ENCODE peak calls at places on chromosomes 5 and 9, in six cellular contexts. R is psoas muscle; H is ovary; B is upper lobe of right lung; J is adrenal gland; U is CD4-positive, alpha-beta T cell. C is an unnamed sample.

GRCh38 chr5:8470489-8470888 is 601.5 kb downstream of the MTRR start:
- DNase-seq in B (no peak), H (no peak), U (no peak), J (no peak), R (no peak), C (no peak)

GRCh38 chr5:157049605-157050004 is 9.3 kb downstream of the HAVCR1 start:
- DNase-seq in R (no peak), H (no peak), J (no peak), B (no peak), U (no peak), C (no peak)

GRCh38 chr9:80792721-80793120 is 896.6 kb downstream of the TLE1 start:
- DNase-seq in J (no peak), H (no peak), U (no peak), B (no peak), R (no peak), C (no peak)

GRCh38 chr5:42423285-42424152 is at the start of gene GHR:
- DNase-seq in U (no peak), H (peak; percentile 83), R (peak; percentile 91), B (peak; percentile 86), J (peak; percentile 92), C (peak; percentile 70)

GRCh38 chr9:84647699-84648098 is 21.8 kb upstream of the NTRK2 start:
- DNase-seq in R (no peak), H (no peak), U (no peak), J (no peak), B (no peak), C (no peak)

GRCh38 chr5:109062669-109063068 is 315.0 kb downstream of the FER start:
- DNase-seq in J (no peak), R (no peak), U (no peak), B (no peak), H (no peak), C (no peak)

GRCh38 chr9:91408475-91408874 is 15.2 kb downstream of the NFIL3 start:
- DNase-seq in H (no peak), J (no peak), R (no peak), B (no peak), U (no peak), C (no peak)

GRCh38 chr5:178231736-178232123 is 872 bp downstream of the PHYKPL start:
- DNase-seq in H (no peak), B (no peak), J (no peak), R (no peak), U (no peak), C (no peak)

GRCh38 chr5:41787257-41787656 is 83.0 kb downstream of the OXCT1 start:
- DNase-seq in J (no peak), H (no peak), B (no peak), R (no peak), U (no peak), C (no peak)

GRCh38 chr9:135724186-135724797 is 22.3 kb downstream of the KCNT1 start:
- DNase-seq in B (no peak), U (no peak), H (no peak), J (no peak), R (no peak), C (no peak)

GRCh38 chr5:73120222-73121108 is at the start of gene TMEM171:
- DNase-seq in R (peak; percentile 68), U (no peak), H (no peak), B (peak; percentile 82), J (peak; percentile 22), C (no peak)

GRCh38 chr5:175715627-175716522 is 58.0 kb downstream of the HRH2 start:
- DNase-seq in U (no peak), J (no peak), R (peak; percentile 18), B (peak; percentile 40), H (no peak), C (no peak)

GRCh38 chr5:145946112-145946861 is 9.9 kb downstream of the SH3RF2 start:
- DNase-seq in H (no peak), J (peak; percentile 58), U (no peak), R (peak; percentile 84), B (no peak), C (no peak)

GRCh38 chr5:176402684-176403083 is 13.7 kb downstream of the CLTB start:
- DNase-seq in J (no peak), B (no peak), R (no peak), U (no peak), H (peak; percentile 73), C (no peak)

GRCh38 chr5:10567781-10568321 is 4.0 kb downstream of the ANKRD33B start:
- DNase-seq in R (no peak), H (no peak), B (no peak), U (no peak), J (no peak), C (no peak)

GRCh38 chr5:79974896-79975295 is 16.2 kb downstream of the MTX3 start:
- DNase-seq in H (no peak), U (no peak), J (no peak), R (no peak), B (no peak), C (no peak)

GRCh38 chr9:134266418-134266817 is 59.8 kb upstream of the RXRA start:
- DNase-seq in B (no peak), J (no peak), R (no peak), H (no peak), U (no peak), C (no peak)

GRCh38 chr9:134268308-134268724 is 57.9 kb upstream of the RXRA start:
- DNase-seq in J (no peak), R (no peak), B (no peak), U (no peak), H (no peak), C (no peak)

GRCh38 chr9:134264169-134264568 is 62.1 kb upstream of the RXRA start:
- DNase-seq in U (no peak), B (no peak), R (no peak), H (no peak), J (no peak), C (no peak)

GRCh38 chr9:134265078-134265477 is 61.2 kb upstream of the RXRA start:
- DNase-seq in J (no peak), U (no peak), H (no peak), R (no peak), B (no peak), C (no peak)

DNA sequence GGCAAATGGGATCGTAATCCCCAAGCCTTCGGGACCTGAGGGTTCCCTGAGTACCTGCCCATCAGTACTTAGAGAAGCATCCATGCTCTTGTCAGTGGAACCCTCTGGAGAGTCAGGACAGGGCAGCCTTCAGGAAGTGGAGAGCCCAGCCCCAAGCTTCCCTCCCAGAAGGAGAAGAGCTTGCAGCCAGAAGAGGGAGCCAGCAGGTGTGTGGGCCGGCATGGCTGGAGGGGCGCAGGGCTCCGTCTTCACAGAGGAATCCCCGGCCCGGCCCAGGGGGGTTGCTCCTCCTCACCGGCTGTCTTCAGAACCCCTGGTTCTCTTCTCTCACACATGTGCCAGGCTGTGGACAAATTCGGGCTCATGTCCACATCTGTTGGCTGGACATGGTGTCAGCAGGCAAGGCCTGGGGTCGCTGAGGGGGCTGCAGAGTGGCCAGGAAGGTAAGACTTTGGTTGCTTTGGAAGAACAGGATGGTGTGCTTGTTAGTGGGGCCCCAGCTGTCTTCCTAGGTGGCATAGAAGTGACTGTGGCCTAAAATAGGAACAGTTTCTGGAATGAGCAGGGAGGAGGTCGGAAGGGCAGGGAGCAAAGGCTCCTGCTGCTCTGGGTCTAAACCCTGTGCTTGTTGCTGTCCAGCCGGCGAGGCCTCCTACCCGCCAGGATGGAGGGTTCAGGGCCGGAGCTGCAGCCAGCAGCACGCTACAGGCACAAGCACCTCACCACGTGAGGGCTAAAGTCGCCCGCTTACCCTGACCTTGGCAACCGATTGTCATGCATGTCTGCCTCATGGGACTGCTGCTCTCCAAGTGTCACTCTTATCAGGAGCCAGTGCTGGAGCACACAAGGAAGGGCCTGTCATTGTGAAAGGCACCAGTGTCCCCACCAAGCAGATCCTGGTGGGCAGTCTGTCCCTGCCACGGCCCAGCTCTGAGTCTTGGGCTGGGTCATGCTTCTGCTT is 58.7 kb upstream of the RXRA start:
- DNase-seq in H (no peak), U (no peak), B (no peak), J (peak; percentile 86), R (no peak), C (no peak)
- H3K27me3 ChIP-seq in H (no peaks in the 10 kb centered on the region), U (peaks cover 15% of the 10 kb centered on the region), B (no peaks in the 10 kb centered on the region), J (peaks cover 4% of the 10 kb centered on the region), R (no peaks in the 10 kb centered on the region), C (no peaks in the 10 kb centered on the region)

GRCh38 chr5:11904270-11904906 is at the start of gene CTNND2:
- DNase-seq in H (no peak), U (no peak), J (no peak), R (no peak), B (peak; percentile 67), C (peak; percentile 74)

GRCh38 chr5:11902304-11902703 is 1.9 kb downstream of the CTNND2 start:
- DNase-seq in B (no peak), J (no peak), U (no peak), R (no peak), H (no peak), C (no peak)

GRCh38 chr5:11905209-11905608 is 963 bp upstream of the CTNND2 start:
- DNase-seq in R (no peak), B (no peak), J (no peak), U (no peak), H (no peak), C (no peak)

GRCh38 chr5:11903614-11904269 is 504 bp downstream of the CTNND2 start:
- DNase-seq in H (no peak), R (no peak), B (peak; percentile 56), U (no peak), J (no peak), C (no peak)

GRCh38 chr5:11903121-11903613 is 1.1 kb downstream of the CTNND2 start:
- DNase-seq in R (no peak), H (no peak), J (no peak), B (no peak), U (no peak), C (no peak)
- H3K27ac ChIP-seq in R (no peak overlapping the region), H (no peak overlapping the region), J (no peak overlapping the region), B (no peak overlapping the region), U (no peak overlapping the region), C (no peak overlapping the region)

GRCh38 chr5:32664523-32664922 is 46.6 kb upstream of the NPR3 start:
- DNase-seq in B (no peak), J (no peak), U (no peak), R (no peak), H (no peak), C (no peak)

GRCh38 chr5:32673272-32673671 is 37.8 kb upstream of the NPR3 start:
- DNase-seq in U (no peak), R (no peak), J (no peak), B (no peak), H (no peak), C (no peak)

DNA sequence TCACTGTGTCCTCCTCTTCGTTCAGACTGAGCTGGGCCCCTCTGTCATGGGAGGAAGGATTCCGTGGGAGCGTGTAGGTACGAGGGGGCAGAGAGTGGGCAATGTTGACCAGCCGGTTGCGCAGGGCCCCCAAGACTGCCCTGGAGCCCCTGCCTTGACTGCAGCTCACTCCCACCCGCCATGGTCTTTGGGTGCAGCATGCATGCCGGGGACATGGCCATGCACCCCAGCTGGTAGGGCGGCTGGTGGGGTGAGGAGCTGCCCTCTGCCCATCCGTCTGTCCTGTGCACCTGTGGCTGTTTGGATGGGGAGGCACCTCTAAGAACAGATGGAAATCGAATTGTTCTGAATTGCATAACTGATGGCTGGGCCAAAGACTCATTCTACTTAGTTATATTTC is 42.6 kb upstream of the NPR3 start:
- DNase-seq in R (no peak), B (no peak), U (no peak), J (no peak), H (no peak), C (no peak)
- H3K27me3 ChIP-seq in R (peaks cover 3% of the 10 kb centered on the region), B (no peaks in the 10 kb centered on the region), U (no peaks in the 10 kb centered on the region), J (no peaks in the 10 kb centered on the region), H (no peaks in the 10 kb centered on the region), C (no peaks in the 10 kb centered on the region)

DNA sequence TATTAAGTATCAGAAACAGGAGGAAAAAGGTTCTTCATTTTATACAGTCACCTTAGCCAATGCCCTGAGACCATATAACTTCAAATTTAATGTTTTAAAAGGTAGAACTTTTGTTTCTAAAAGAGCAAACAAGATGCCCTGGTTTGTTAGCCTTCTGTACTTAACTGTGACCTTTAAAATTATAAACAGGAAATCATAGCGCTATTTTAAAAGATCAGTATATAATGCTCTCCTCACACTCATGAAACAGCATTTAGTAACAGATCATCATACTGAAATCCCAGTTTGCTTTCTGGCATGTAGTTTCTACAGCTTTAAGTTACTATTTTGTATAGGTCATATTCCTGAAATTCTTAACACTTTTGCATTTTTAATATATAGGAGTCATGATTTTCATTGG is 20.3 kb downstream of the SRFBP1 start:
- DNase-seq in H (no peak), R (no peak), J (no peak), U (no peak), B (no peak), C (no peak)
- H3K27ac ChIP-seq in H (no peak overlapping the region), R (no peak overlapping the region), J (no peak overlapping the region), U (no peak overlapping the region), B (peak overlapping the region; percentile 28), C (no peak overlapping the region)